ENCODE peak calls at places on chromosomes 7 and 10, in seven cellular contexts. One of them, this sample, is unnamed.

GRCh38 chr10:61992683-61993629 is 91.5 kb downstream of the ARID5B start:
- DNase-seq in GM23248: peak; percentile 93
- DNase-seq in right lobe of liver: no peak
- DNase-seq in upper lobe of right lung: no peak
- DNase-seq in uterus: peak; percentile 36
- DNase-seq in adipocyte: peak; percentile 94
- DNase-seq in heart left ventricle: peak; percentile 67
- DNase-seq in this sample: peak; percentile 55

GRCh38 chr7:56028942-56029630 is 22.2 kb downstream of the PSPH start:
- DNase-seq in GM23248: no peak
- DNase-seq in right lobe of liver: peak; percentile 60
- DNase-seq in upper lobe of right lung: no peak
- DNase-seq in uterus: no peak
- DNase-seq in adipocyte: peak; percentile 1
- DNase-seq in heart left ventricle: no peak
- DNase-seq in this sample: no peak

GRCh38 chr7:27943261-27943660 is 203.3 kb downstream of the TAX1BP1 start:
- DNase-seq in GM23248: no peak
- DNase-seq in right lobe of liver: no peak
- DNase-seq in upper lobe of right lung: no peak
- DNase-seq in uterus: no peak
- DNase-seq in adipocyte: no peak
- DNase-seq in heart left ventricle: no peak
- DNase-seq in this sample: no peak

GRCh38 chr7:107847168-107847835 is 43.7 kb upstream of the DLD start:
- DNase-seq in GM23248: no peak
- DNase-seq in right lobe of liver: no peak
- DNase-seq in upper lobe of right lung: no peak
- DNase-seq in uterus: no peak
- DNase-seq in adipocyte: no peak
- DNase-seq in heart left ventricle: no peak
- DNase-seq in this sample: no peak

GRCh38 chr7:99244942-99245341 is 27.7 kb upstream of the MYH16 start:
- DNase-seq in GM23248: peak; percentile 83
- DNase-seq in right lobe of liver: no peak
- DNase-seq in upper lobe of right lung: no peak
- DNase-seq in uterus: no peak
- DNase-seq in adipocyte: peak; percentile 3
- DNase-seq in heart left ventricle: no peak
- DNase-seq in this sample: no peak

GRCh38 chr10:35890061-35890969 is 248.2 kb upstream of the FZD8 start:
- DNase-seq in GM23248: no peak
- DNase-seq in right lobe of liver: no peak
- DNase-seq in upper lobe of right lung: no peak
- DNase-seq in uterus: no peak
- DNase-seq in adipocyte: no peak
- DNase-seq in heart left ventricle: no peak
- DNase-seq in this sample: no peak

GRCh38 chr10:11329055-11329673 is 282.3 kb downstream of the USP6NL start:
- DNase-seq in GM23248: no peak
- DNase-seq in right lobe of liver: no peak
- DNase-seq in upper lobe of right lung: no peak
- DNase-seq in uterus: no peak
- DNase-seq in adipocyte: no peak
- DNase-seq in heart left ventricle: no peak
- DNase-seq in this sample: no peak

GRCh38 chr7:79930604-79931003 is 204.0 kb upstream of the GNAI1 start:
- DNase-seq in GM23248: peak; percentile 39
- DNase-seq in right lobe of liver: no peak
- DNase-seq in upper lobe of right lung: no peak
- DNase-seq in uterus: no peak
- DNase-seq in adipocyte: peak; percentile 1
- DNase-seq in heart left ventricle: no peak
- DNase-seq in this sample: no peak

GRCh38 chr10:122029503-122030199 is 40.7 kb downstream of the TACC2 start:
- DNase-seq in GM23248: peak; percentile 14
- DNase-seq in right lobe of liver: no peak
- DNase-seq in upper lobe of right lung: no peak
- DNase-seq in uterus: no peak
- DNase-seq in adipocyte: no peak
- DNase-seq in heart left ventricle: peak; percentile 56
- DNase-seq in this sample: no peak

GRCh38 chr7:140304071-140304799 is 94.1 kb downstream of the SLC37A3 start:
- DNase-seq in GM23248: peak; percentile 46
- DNase-seq in right lobe of liver: no peak
- DNase-seq in upper lobe of right lung: no peak
- DNase-seq in uterus: no peak
- DNase-seq in adipocyte: peak; percentile 28
- DNase-seq in heart left ventricle: no peak
- DNase-seq in this sample: no peak

GRCh38 chr10:15168296-15168780 is at the start of gene NMT2:
- DNase-seq in GM23248: no peak
- DNase-seq in right lobe of liver: peak; percentile 93
- DNase-seq in upper lobe of right lung: peak; percentile 94
- DNase-seq in uterus: peak; percentile 87
- DNase-seq in adipocyte: peak; percentile 78
- DNase-seq in heart left ventricle: no peak
- DNase-seq in this sample: peak; percentile 91

GRCh38 chr10:21499910-21500577 is 25.4 kb downstream of the SKIDA1 start:
- DNase-seq in GM23248: no peak
- DNase-seq in right lobe of liver: peak; percentile 68
- DNase-seq in upper lobe of right lung: no peak
- DNase-seq in uterus: no peak
- DNase-seq in adipocyte: no peak
- DNase-seq in heart left ventricle: peak; percentile 21
- DNase-seq in this sample: peak; percentile 48

GRCh38 chr10:97131702-97132101 is 54.1 kb downstream of the SLIT1 start:
- DNase-seq in GM23248: peak; percentile 36
- DNase-seq in right lobe of liver: no peak
- DNase-seq in upper lobe of right lung: no peak
- DNase-seq in uterus: no peak
- DNase-seq in adipocyte: peak; percentile 48
- DNase-seq in heart left ventricle: no peak
- DNase-seq in this sample: no peak

GRCh38 chr7:132742152-132742551 is 165.9 kb upstream of the PLXNA4 start:
- DNase-seq in GM23248: peak; percentile 85
- DNase-seq in right lobe of liver: no peak
- DNase-seq in upper lobe of right lung: peak; percentile 75
- DNase-seq in uterus: no peak
- DNase-seq in adipocyte: peak; percentile 11
- DNase-seq in heart left ventricle: peak; percentile 37
- DNase-seq in this sample: peak; percentile 69

GRCh38 chr7:47266131-47266706 is 315.7 kb downstream of the TNS3 start:
- DNase-seq in GM23248: peak; percentile 76
- DNase-seq in right lobe of liver: peak; percentile 78
- DNase-seq in upper lobe of right lung: peak; percentile 69
- DNase-seq in uterus: peak; percentile 71
- DNase-seq in adipocyte: peak; percentile 81
- DNase-seq in heart left ventricle: peak; percentile 43
- DNase-seq in this sample: peak; percentile 48

GRCh38 chr10:46560381-46560780 is 3.9 kb upstream of the GPRIN2 start:
- DNase-seq in GM23248: no peak
- DNase-seq in right lobe of liver: no peak
- DNase-seq in upper lobe of right lung: peak; percentile 60
- DNase-seq in uterus: no peak
- DNase-seq in adipocyte: no peak
- DNase-seq in heart left ventricle: peak; percentile 7
- DNase-seq in this sample: peak; percentile 43

GRCh38 chr10:35336921-35337741 is 822 bp downstream of the CCNY start:
- DNase-seq in GM23248: peak; percentile 68
- DNase-seq in right lobe of liver: peak; percentile 69
- DNase-seq in upper lobe of right lung: peak; percentile 75
- DNase-seq in uterus: peak; percentile 36
- DNase-seq in adipocyte: peak; percentile 65
- DNase-seq in heart left ventricle: peak; percentile 43
- DNase-seq in this sample: peak; percentile 72

GRCh38 chr10:116891208-116891607 is 41.9 kb downstream of the ENO4 start:
- DNase-seq in GM23248: peak; percentile 29
- DNase-seq in right lobe of liver: no peak
- DNase-seq in upper lobe of right lung: no peak
- DNase-seq in uterus: peak; percentile 32
- DNase-seq in adipocyte: peak; percentile 75
- DNase-seq in heart left ventricle: peak; percentile 43
- DNase-seq in this sample: no peak

GRCh38 chr7:95798401-95798930 is 26.1 kb downstream of the DYNC1I1 start:
- DNase-seq in GM23248: peak; percentile 6
- DNase-seq in right lobe of liver: no peak
- DNase-seq in upper lobe of right lung: no peak
- DNase-seq in uterus: no peak
- DNase-seq in adipocyte: peak; percentile 21
- DNase-seq in heart left ventricle: no peak
- DNase-seq in this sample: no peak

GRCh38 chr7:88789480-88790064 is 6.0 kb downstream of the TEX47 start:
- DNase-seq in GM23248: peak; percentile 42
- DNase-seq in right lobe of liver: no peak
- DNase-seq in upper lobe of right lung: no peak
- DNase-seq in uterus: no peak
- DNase-seq in adipocyte: peak; percentile 69
- DNase-seq in heart left ventricle: no peak
- DNase-seq in this sample: no peak

GRCh38 chr7:76231583-76231982 is 29.9 kb downstream of the SRRM3 start:
- DNase-seq in GM23248: no peak
- DNase-seq in right lobe of liver: no peak
- DNase-seq in upper lobe of right lung: no peak
- DNase-seq in uterus: no peak
- DNase-seq in adipocyte: no peak
- DNase-seq in heart left ventricle: no peak
- DNase-seq in this sample: no peak

GRCh38 chr7:74405191-74405898 is 48.4 kb upstream of the GTF2IRD1 start:
- DNase-seq in GM23248: peak; percentile 33
- DNase-seq in right lobe of liver: no peak
- DNase-seq in upper lobe of right lung: no peak
- DNase-seq in uterus: no peak
- DNase-seq in adipocyte: no peak
- DNase-seq in heart left ventricle: no peak
- DNase-seq in this sample: no peak

GRCh38 chr10:6101181-6101580 is 12.3 kb downstream of the RBM17 start:
- DNase-seq in GM23248: no peak
- DNase-seq in right lobe of liver: peak; percentile 75
- DNase-seq in upper lobe of right lung: no peak
- DNase-seq in uterus: no peak
- DNase-seq in adipocyte: no peak
- DNase-seq in heart left ventricle: no peak
- DNase-seq in this sample: no peak
- H3K4me1 ChIP-seq in GM23248: no peaks in the 10 kb centered on the region
- H3K4me1 ChIP-seq in right lobe of liver: no peaks in the 10 kb centered on the region
- H3K4me1 ChIP-seq in upper lobe of right lung: peaks cover 5% of the 10 kb centered on the region
- H3K4me1 ChIP-seq in uterus: no peaks in the 10 kb centered on the region
- H3K4me1 ChIP-seq in adipocyte: peaks cover 3% of the 10 kb centered on the region
- H3K4me1 ChIP-seq in heart left ventricle: peaks cover 8% of the 10 kb centered on the region
- H3K4me1 ChIP-seq in this sample: peaks cover 7% of the 10 kb centered on the region

DNA sequence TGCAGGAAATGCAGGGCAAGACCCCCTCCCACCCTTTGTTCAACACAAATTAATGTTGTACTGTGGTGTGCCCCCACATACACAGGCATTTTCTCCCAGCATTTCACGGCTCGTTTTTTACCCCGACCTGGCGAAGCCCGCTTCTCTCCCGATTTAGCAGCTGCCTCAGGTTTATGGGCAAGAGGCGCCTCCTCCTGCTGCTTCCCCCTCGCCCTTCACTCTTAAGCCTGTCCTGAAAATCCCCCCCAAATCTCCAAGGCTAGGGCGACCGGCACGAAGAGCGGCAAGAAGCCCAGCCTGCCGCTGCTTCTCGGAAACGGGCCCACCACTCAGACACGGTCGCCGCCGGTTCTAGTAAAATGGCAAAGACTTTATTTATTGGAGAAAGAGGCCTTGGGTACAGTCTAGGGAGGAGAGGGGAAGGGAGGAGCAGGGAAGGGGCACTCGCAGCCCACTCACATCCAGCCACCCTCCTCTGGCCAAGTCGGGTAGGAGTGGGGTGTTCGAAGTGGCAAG is 3.4 kb downstream of the LBX1 start:
- DNase-seq in GM23248: no peak
- DNase-seq in right lobe of liver: no peak
- DNase-seq in upper lobe of right lung: no peak
- DNase-seq in uterus: no peak
- DNase-seq in adipocyte: no peak
- DNase-seq in heart left ventricle: no peak
- DNase-seq in this sample: no peak
- H3K4me1 ChIP-seq in GM23248: peaks cover 3% of the 10 kb centered on the region
- H3K4me1 ChIP-seq in right lobe of liver: peaks cover 4% of the 10 kb centered on the region
- H3K4me1 ChIP-seq in upper lobe of right lung: peaks cover 48% of the 10 kb centered on the region
- H3K4me1 ChIP-seq in uterus: peaks cover 32% of the 10 kb centered on the region
- H3K4me1 ChIP-seq in adipocyte: peaks cover 10% of the 10 kb centered on the region
- H3K4me1 ChIP-seq in heart left ventricle: peaks cover 72% of the 10 kb centered on the region
- H3K4me1 ChIP-seq in this sample: peaks cover 66% of the 10 kb centered on the region

GRCh38 chr10:113292086-113292485 is 260.8 kb upstream of the HABP2 start:
- DNase-seq in GM23248: no peak
- DNase-seq in right lobe of liver: no peak
- DNase-seq in upper lobe of right lung: no peak
- DNase-seq in uterus: no peak
- DNase-seq in adipocyte: no peak
- DNase-seq in heart left ventricle: no peak
- DNase-seq in this sample: no peak

GRCh38 chr10:113291413-113291812 is 261.4 kb upstream of the HABP2 start:
- DNase-seq in GM23248: peak; percentile 12
- DNase-seq in right lobe of liver: no peak
- DNase-seq in upper lobe of right lung: no peak
- DNase-seq in uterus: no peak
- DNase-seq in adipocyte: no peak
- DNase-seq in heart left ventricle: no peak
- DNase-seq in this sample: no peak

GRCh38 chr10:113292743-113293142 is 260.1 kb upstream of the HABP2 start:
- DNase-seq in GM23248: no peak
- DNase-seq in right lobe of liver: no peak
- DNase-seq in upper lobe of right lung: no peak
- DNase-seq in uterus: no peak
- DNase-seq in adipocyte: no peak
- DNase-seq in heart left ventricle: no peak
- DNase-seq in this sample: no peak

GRCh38 chr10:113287592-113287991 is 265.3 kb upstream of the HABP2 start:
- DNase-seq in GM23248: no peak
- DNase-seq in right lobe of liver: no peak
- DNase-seq in upper lobe of right lung: no peak
- DNase-seq in uterus: no peak
- DNase-seq in adipocyte: no peak
- DNase-seq in heart left ventricle: no peak
- DNase-seq in this sample: no peak

DNA sequence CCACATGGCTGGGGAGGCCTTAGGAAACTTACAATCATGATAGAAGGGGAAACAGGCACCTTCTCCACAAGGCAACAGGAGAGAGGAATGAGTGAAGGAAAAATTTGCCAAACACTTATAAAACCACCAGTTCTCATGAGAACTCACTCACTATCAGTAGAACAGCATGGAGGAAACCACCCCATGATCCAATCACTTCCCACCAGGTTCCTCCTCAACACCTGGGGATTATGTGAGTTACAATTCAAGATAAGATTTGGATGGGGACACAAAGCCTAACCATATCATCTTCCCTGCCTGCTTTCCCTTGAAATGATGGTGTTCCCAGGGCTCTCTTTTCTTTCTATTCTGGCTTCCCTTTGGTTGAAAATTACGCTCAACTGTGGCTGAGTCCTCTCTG is 262.7 kb upstream of the HABP2 start:
- DNase-seq in GM23248: no peak
- DNase-seq in right lobe of liver: no peak
- DNase-seq in upper lobe of right lung: no peak
- DNase-seq in uterus: no peak
- DNase-seq in adipocyte: no peak
- DNase-seq in heart left ventricle: no peak
- DNase-seq in this sample: no peak
- H3K4me1 ChIP-seq in GM23248: peaks cover 4% of the 10 kb centered on the region
- H3K4me1 ChIP-seq in right lobe of liver: no peaks in the 10 kb centered on the region
- H3K4me1 ChIP-seq in upper lobe of right lung: no peaks in the 10 kb centered on the region
- H3K4me1 ChIP-seq in uterus: no peaks in the 10 kb centered on the region
- H3K4me1 ChIP-seq in adipocyte: peaks cover 14% of the 10 kb centered on the region
- H3K4me1 ChIP-seq in heart left ventricle: peaks cover 10% of the 10 kb centered on the region
- H3K4me1 ChIP-seq in this sample: no peaks in the 10 kb centered on the region

GRCh38 chr7:68629-69028 is 123.7 kb upstream of the FAM20C start:
- DNase-seq in GM23248: peak; percentile 70
- DNase-seq in right lobe of liver: peak; percentile 28
- DNase-seq in upper lobe of right lung: no peak
- DNase-seq in uterus: no peak
- DNase-seq in adipocyte: no peak
- DNase-seq in heart left ventricle: no peak
- DNase-seq in this sample: peak; percentile 41
- H3K4me1 ChIP-seq in GM23248: peaks cover 11% of the 10 kb centered on the region
- H3K4me1 ChIP-seq in right lobe of liver: no peaks in the 10 kb centered on the region
- H3K4me1 ChIP-seq in upper lobe of right lung: no peaks in the 10 kb centered on the region
- H3K4me1 ChIP-seq in uterus: no peaks in the 10 kb centered on the region
- H3K4me1 ChIP-seq in adipocyte: peaks cover 22% of the 10 kb centered on the region
- H3K4me1 ChIP-seq in heart left ventricle: peaks cover 10% of the 10 kb centered on the region
- H3K4me1 ChIP-seq in this sample: peaks cover 3% of the 10 kb centered on the region